ENCODE peak calls at places on chromosomes 5 and 9, in four cellular contexts. V is H54, Y is HEK293T, W is psoas muscle. I is an unnamed sample.

GRCh38 chr5:145941677-145942130 is 5.3 kb downstream of the SH3RF2 start:
- DNase-seq in V (no peak), W (no peak), Y (no peak), I (no peak)

GRCh38 chr5:176609724-176610429 is at the start of gene GPRIN1:
- DNase-seq in V (peak), Y (peak), W (peak), I (peak)

GRCh38 chr9:116686693-116687073 is 422 bp upstream of the TRIM32 start:
- DNase-seq in Y (no peak), W (peak), V (peak), I (no peak)

GRCh38 chr9:127283917-127284316 is 19.3 kb downstream of the GARNL3 start:
- DNase-seq in Y (no peak), V (no peak), W (peak), I (no peak)

GRCh38 chr9:136556166-136556565 is 10.3 kb upstream of the NOTCH1 start:
- DNase-seq in Y (no peak), W (no peak), V (no peak), I (no peak)

GRCh38 chr5:25327173-25327572 is 682.4 kb upstream of the CDH10 start:
- DNase-seq in W (no peak), V (no peak), Y (no peak), I (no peak)

GRCh38 chr9:4197548-4197947 is 102.3 kb downstream of the GLIS3 start:
- DNase-seq in Y (peak), V (no peak), W (no peak), I (no peak)

GRCh38 chr5:7789567-7789966 is 61.4 kb downstream of the CFAP90 start:
- DNase-seq in W (no peak), V (no peak), Y (no peak), I (no peak)

GRCh38 chr5:124649548-124650501 is 96.6 kb downstream of the ZNF608 start:
- DNase-seq in V (peak), W (peak), Y (peak), I (peak)

GRCh38 chr5:88786217-88786560 is 96.8 kb downstream of the MEF2C start:
- DNase-seq in W (no peak), V (no peak), Y (no peak), I (no peak)

GRCh38 chr9:128882677-128883590 is 1.0 kb downstream of the LRRC8A start:
- DNase-seq in Y (no peak), V (no peak), W (no peak), I (no peak)

GRCh38 chr5:138029944-138030343 is 2.9 kb downstream of the FAM13B start:
- DNase-seq in Y (no peak), W (no peak), V (no peak), I (no peak)

GRCh38 chr5:37208883-37209808 is 40.0 kb downstream of the CPLANE1 start:
- DNase-seq in W (peak), V (no peak), Y (no peak), I (no peak)

GRCh38 chr5:133113331-133114061 is 61.7 kb downstream of the HSPA4 start:
- DNase-seq in Y (no peak), V (peak), W (no peak), I (no peak)

GRCh38 chr5:90134381-90134780 is 275.2 kb downstream of the CETN3 start:
- DNase-seq in W (no peak), Y (no peak), V (no peak), I (no peak)

GRCh38 chr5:88829053-88829452 is 53.9 kb downstream of the MEF2C start:
- DNase-seq in W (no peak), V (no peak), Y (no peak), I (no peak)

GRCh38 chr9:72211047-72211446 is 61.8 kb downstream of the GDA start:
- DNase-seq in V (no peak), W (no peak), Y (no peak), I (no peak)

GRCh38 chr9:31541626-31542025 is 842.8 kb upstream of the ACO1 start:
- DNase-seq in V (no peak), Y (no peak), W (no peak), I (no peak)

I was measured in HTR-8/SVneo.